ENCODE peak calls at places on chromosomes 3 and 15, in six cellular contexts. R, Y, B, L, I and A are unnamed samples. For H3K36me3, the result is how much of the 10 kb centered on the place peaks cover.

GRCh38 chr3:192889694-192890093 is 28.0 kb downstream of the MB21D2 start:
- DNase-seq in R (no peak), I (no peak), B (no peak), Y (no peak), L (no peak), A (no peak)

GRCh38 chr15:58467722-58468436 is 36.1 kb downstream of the LIPC start:
- DNase-seq in Y (no peak), R (no peak), L (no peak), B (peak), I (no peak), A (peak)

GRCh38 chr3:11568503-11569155 is 75.1 kb downstream of the VGLL4 start:
- DNase-seq in B (no peak), I (peak), L (peak), Y (peak), R (no peak), A (peak)

GRCh38 chr3:143686638-143687197 is 161.6 kb downstream of the SLC9A9 start:
- DNase-seq in B (no peak), L (no peak), I (no peak), R (no peak), Y (no peak), A (no peak)

GRCh38 chr3:45775571-45776290 is 20.6 kb downstream of the SLC6A20 start:
- DNase-seq in B (peak), I (no peak), L (no peak), R (no peak), Y (no peak), A (no peak)

GRCh38 chr15:53918180-53919079 is 59.8 kb upstream of the UNC13C start:
- DNase-seq in Y (no peak), I (peak), B (no peak), L (no peak), R (no peak), A (no peak)

GRCh38 chr3:141308588-141309218 is 59.6 kb upstream of the ZBTB38 start:
- DNase-seq in R (peak), I (peak), B (peak), Y (peak), L (peak), A (no peak)

GRCh38 chr15:78944669-78945407 is at the start of gene CTSH:
- DNase-seq in R (peak), B (peak), Y (peak), I (peak), L (peak), A (no peak)

GRCh38 chr3:73448761-73449290 is 175.9 kb downstream of the PDZRN3 start:
- DNase-seq in B (no peak), R (no peak), I (no peak), Y (no peak), L (no peak), A (no peak)

GRCh38 chr3:39657775-39658174 is 151.6 kb upstream of the MYRIP start:
- DNase-seq in Y (no peak), L (no peak), R (no peak), I (no peak), B (no peak), A (no peak)

GRCh38 chr3:16211176-16211904 is 36.9 kb downstream of the GALNT15 start:
- DNase-seq in B (no peak), L (no peak), Y (no peak), I (no peak), R (no peak), A (no peak)

GRCh38 chr3:21484323-21485154 is 266.5 kb downstream of the ZNF385D start:
- DNase-seq in R (peak), Y (peak), L (peak), B (peak), I (peak), A (peak)

GRCh38 chr3:101167341-101167740 is 153.0 kb downstream of the IMPG2 start:
- DNase-seq in R (no peak), L (no peak), Y (no peak), B (no peak), I (no peak), A (no peak)

GRCh38 chr15:80974914-80975313 is 14.7 kb downstream of the MESD start:
- DNase-seq in B (no peak), Y (no peak), I (no peak), R (no peak), L (no peak), A (no peak)

GRCh38 chr3:133296315-133296917 is 103.4 kb upstream of the BFSP2 start:
- DNase-seq in R (no peak), L (no peak), Y (no peak), B (no peak), I (no peak), A (no peak)

GRCh38 chr15:47719730-47720129 is 2.4 kb downstream of the SEMA6D start:
- DNase-seq in R (no peak), B (no peak), I (no peak), Y (no peak), L (no peak), A (no peak)

GRCh38 chr15:47715856-47716445 is 1.4 kb upstream of the SEMA6D start:
- DNase-seq in L (no peak), I (no peak), B (no peak), Y (peak), R (no peak), A (no peak)

GRCh38 chr15:47717036-47717611 is at the start of gene SEMA6D:
- DNase-seq in B (peak), Y (peak), L (peak), R (peak), I (peak), A (peak)

GRCh38 chr15:47720555-47720954 is 3.2 kb downstream of the SEMA6D start:
- DNase-seq in Y (no peak), B (no peak), I (no peak), R (no peak), L (no peak), A (no peak)

GRCh38 chr15:47718474-47719440 is 1.5 kb downstream of the SEMA6D start:
- DNase-seq in R (peak), Y (peak), L (peak), I (peak), B (no peak), A (no peak)
- H3K4me3 ChIP-seq in R (peak), Y (peak), L (peak), I (peak), B (peak), A (peak)

GRCh38 chr3:145370870-145371269 is 790.1 kb downstream of the PLOD2 start:
- DNase-seq in R (no peak), I (no peak), B (no peak), Y (no peak), L (no peak), A (no peak)

GRCh38 chr3:145368748-145369147 is 792.2 kb downstream of the PLOD2 start:
- DNase-seq in R (no peak), L (no peak), I (no peak), Y (no peak), B (no peak), A (no peak)
- TF ChIP-seq CTCF in R (no peak), L (no peak), I (no peak), Y (no peak), B (no peak), A (no peak)

DNA sequence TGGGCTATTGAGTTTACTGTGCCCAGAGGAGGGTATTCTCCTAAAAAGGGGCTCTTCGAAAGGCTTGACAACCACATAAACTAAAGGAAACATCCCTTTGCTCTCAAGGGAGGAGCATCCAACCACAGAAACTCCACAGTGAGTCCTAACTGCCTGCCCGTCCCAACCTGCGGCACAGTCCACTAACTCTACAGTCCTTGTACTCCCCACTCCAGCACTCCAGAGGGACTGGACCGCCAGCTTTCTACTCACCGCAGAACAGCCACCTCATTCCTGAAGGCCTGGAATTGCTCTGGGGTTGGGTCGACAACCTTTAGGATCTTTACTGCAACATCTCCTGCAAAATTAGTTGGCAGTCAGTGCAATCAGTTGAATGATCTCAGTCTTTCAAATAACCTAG is 34.6 kb downstream of the MKRN2 start:
- DNase-seq in R (no peak), Y (no peak), I (no peak), L (no peak), B (no peak), A (no peak)
- H3K36me3 ChIP-seq in R (under half), Y (under half), I (under half), L (under half), B (half or more), A (under half)

GRCh38 chr15:71116366-71116765 is 1.1 kb downstream of the THSD4 start:
- DNase-seq in B (no peak), L (peak), Y (no peak), I (no peak), R (no peak), A (no peak)
- H3K4me3 ChIP-seq in B (peak), L (peak), Y (peak), I (peak), R (peak), A (peak)

GRCh38 chr3:182769673-182770072 is 23.6 kb upstream of the ATP11B start:
- DNase-seq in L (no peak), B (no peak), R (no peak), Y (no peak), I (no peak), A (no peak)
- TF ChIP-seq CTCF in L (no peak), B (no peak), R (no peak), Y (no peak), I (no peak), A (no peak)

GRCh38 chr15:49135893-49136292 is 19.5 kb downstream of the COPS2 start:
- DNase-seq in R (no peak), I (no peak), Y (no peak), B (no peak), L (no peak), A (peak)
- H3K36me3 ChIP-seq in R (under half), I (under half), Y (under half), B (half or more), L (under half), A (under half)

GRCh38 chr3:196640501-196640968 is 1.0 kb downstream of the NRROS start:
- DNase-seq in Y (no peak), R (no peak), B (no peak), L (no peak), I (no peak), A (no peak)

GRCh38 chr3:196639517-196640500 is at the start of gene NRROS:
- DNase-seq in B (peak), R (peak), I (peak), L (peak), Y (peak), A (no peak)

GRCh38 chr3:196641278-196642058 is 2.0 kb downstream of the NRROS start:
- DNase-seq in Y (no peak), L (no peak), B (no peak), R (no peak), I (no peak), A (no peak)

GRCh38 chr3:196636369-196637349 is 2.8 kb upstream of the NRROS start:
- DNase-seq in L (no peak), R (no peak), Y (peak), I (no peak), B (no peak), A (no peak)

DNA sequence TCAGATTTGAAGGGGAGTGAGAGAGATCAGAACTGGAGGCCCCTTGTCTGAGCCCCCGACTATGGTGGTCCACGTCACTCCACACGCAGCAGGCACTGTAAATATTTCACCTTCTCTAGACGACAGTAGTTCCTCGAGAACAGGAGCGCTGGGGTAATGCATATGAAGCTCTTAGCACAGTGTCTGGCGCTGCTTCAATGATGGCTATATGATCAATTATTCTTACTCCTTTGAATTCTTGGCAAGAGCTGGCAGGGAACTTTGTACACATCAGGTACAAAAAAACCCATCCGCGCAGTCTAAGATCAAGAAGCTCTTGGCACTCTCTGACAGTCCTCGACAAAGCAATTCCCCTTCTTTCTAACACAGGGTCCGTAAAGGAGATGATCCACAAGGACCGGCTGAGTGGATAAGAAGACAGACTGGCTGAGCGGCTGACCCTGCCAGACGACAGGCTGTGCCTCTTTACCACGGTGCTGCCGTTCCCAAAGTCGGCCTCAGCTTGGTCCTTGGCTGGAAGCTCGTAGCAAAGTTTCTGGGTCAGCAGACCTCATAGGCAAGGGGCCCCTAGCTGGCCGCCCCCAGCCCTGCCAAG is 475 bp upstream of the NRROS start:
- DNase-seq in I (no peak), Y (no peak), B (no peak), L (no peak), R (no peak), A (no peak)
- H3K4me3 ChIP-seq in I (peak), Y (peak), B (peak), L (peak), R (peak), A (peak)